ENCODE peak calls at places on chromosomes 2 and 18, in eight cellular contexts. I is dorsolateral prefrontal cortex, H is pancreas, Y is psoas muscle, W is HFFc6, A is GM10248, Q is MCF 10A, G is Caco-2. L is an unnamed sample.

GRCh38 chr2:104658149-104658839 is 195.6 kb upstream of the POU3F3 start:
- DNase-seq in Y (peak), W (no peak), G (no peak), A (no peak), I (peak), Q (peak), H (no peak), L (no peak)

GRCh38 chr2:45288532-45288931 is 279.3 kb upstream of the SIX2 start:
- DNase-seq in Q (no peak), A (no peak), H (no peak), W (no peak), Y (no peak), G (no peak), I (no peak), L (no peak)

GRCh38 chr18:62959481-62959880 is 244.1 kb downstream of the PHLPP1 start:
- DNase-seq in I (no peak), G (no peak), Y (no peak), Q (no peak), H (no peak), W (no peak), A (no peak), L (no peak)

GRCh38 chr18:39611381-39612090 is 2045.9 kb upstream of the CELF4 start:
- DNase-seq in A (no peak), W (no peak), G (no peak), Y (no peak), H (no peak), I (no peak), Q (no peak), L (no peak)

GRCh38 chr18:27894746-27895145 is 282.2 kb downstream of the CDH2 start:
- DNase-seq in W (no peak), Q (no peak), G (no peak), I (no peak), H (no peak), Y (no peak), A (no peak), L (no peak)

GRCh38 chr2:204901591-204901990 is 356.3 kb downstream of the PARD3B start:
- DNase-seq in H (no peak), I (no peak), Y (no peak), W (no peak), G (no peak), A (no peak), Q (no peak), L (no peak)

GRCh38 chr2:121529439-121530209 is 1.1 kb upstream of the RNU4ATAC start:
- DNase-seq in H (peak), G (peak), A (peak), Y (no peak), I (peak), Q (peak), W (no peak), L (peak)

GRCh38 chr2:47904903-47905453 is 1.3 kb downstream of the FBXO11 start:
- DNase-seq in I (no peak), A (peak), W (no peak), H (peak), Q (peak), G (peak), Y (peak), L (peak)

GRCh38 chr2:237734905-237735623 is 63.5 kb upstream of the RBM44 start:
- DNase-seq in G (no peak), Q (no peak), H (no peak), A (no peak), I (no peak), W (no peak), Y (no peak), L (no peak)

GRCh38 chr18:28112056-28112470 is 64.9 kb downstream of the CDH2 start:
- DNase-seq in H (no peak), Y (no peak), A (no peak), I (no peak), W (peak), Q (no peak), G (no peak), L (no peak)

GRCh38 chr2:165871025-165871424 is 77.0 kb upstream of the GALNT3 start:
- DNase-seq in Q (no peak), H (no peak), G (no peak), A (no peak), W (no peak), Y (no peak), I (no peak), L (no peak)

GRCh38 chr2:179985163-179985820 is 21.8 kb downstream of the CWC22 start:
- DNase-seq in H (no peak), G (no peak), Y (no peak), W (no peak), A (no peak), I (no peak), Q (no peak), L (peak)

GRCh38 chr2:9703085-9703641 is 72.4 kb upstream of the YWHAQ start:
- DNase-seq in Y (peak), Q (peak), G (no peak), H (no peak), I (peak), A (no peak), W (peak), L (no peak)

GRCh38 chr2:154324601-154325000 is 373.9 kb upstream of the KCNJ3 start:
- DNase-seq in H (no peak), A (no peak), Q (no peak), Y (no peak), I (no peak), G (no peak), W (no peak), L (no peak)

GRCh38 chr18:42163316-42163715 is 208.3 kb downstream of the PIK3C3 start:
- DNase-seq in H (no peak), Q (no peak), Y (no peak), A (no peak), G (no peak), I (no peak), W (no peak), L (no peak)

GRCh38 chr2:63712748-63713147 is 124.0 kb downstream of the MDH1 start:
- DNase-seq in A (no peak), G (no peak), I (no peak), Y (peak), Q (no peak), W (peak), H (no peak), L (no peak)

GRCh38 chr2:207107551-207107950 is 58.2 kb downstream of the KLF7 start:
- DNase-seq in Q (no peak), W (no peak), A (no peak), Y (no peak), G (no peak), I (no peak), H (no peak), L (no peak)

GRCh38 chr18:43192408-43192807 is 76.9 kb upstream of the RIT2 start:
- DNase-seq in G (no peak), Y (no peak), H (no peak), Q (no peak), I (no peak), W (no peak), A (peak), L (peak)

GRCh38 chr2:179849719-179850118 is 11.7 kb downstream of the ZNF385B start:
- DNase-seq in G (no peak), Q (no peak), W (no peak), H (no peak), Y (no peak), A (no peak), I (no peak), L (peak)

GRCh38 chr2:170162261-170162612 is 15.7 kb upstream of the MYO3B start:
- DNase-seq in Y (no peak), G (no peak), Q (peak), H (no peak), A (no peak), W (peak), I (no peak), L (no peak)

GRCh38 chr2:102235491-102235890 is 48.7 kb downstream of the IL1RL2 start:
- DNase-seq in Q (peak), W (no peak), I (no peak), H (no peak), G (peak), A (no peak), Y (no peak), L (no peak)

GRCh38 chr2:236565879-236566402 is 3.7 kb upstream of the ACKR3 start:
- DNase-seq in Q (no peak), Y (no peak), W (no peak), H (no peak), A (no peak), I (no peak), G (no peak), L (no peak)

GRCh38 chr18:9017900-9018217 is 84.6 kb upstream of the NDUFV2 start:
- DNase-seq in G (no peak), W (peak), H (no peak), Y (no peak), A (peak), I (no peak), Q (no peak), L (no peak)

GRCh38 chr2:45729753-45730512 is 78.5 kb downstream of the PRKCE start:
- DNase-seq in W (no peak), I (no peak), Q (peak), Y (no peak), A (peak), G (no peak), H (no peak), L (no peak)

GRCh38 chr18:80246656-80247402 is 485 bp downstream of the PARD6G start:
- DNase-seq in G (no peak), W (no peak), Q (peak), A (no peak), Y (peak), H (peak), I (no peak), L (no peak)

DNA sequence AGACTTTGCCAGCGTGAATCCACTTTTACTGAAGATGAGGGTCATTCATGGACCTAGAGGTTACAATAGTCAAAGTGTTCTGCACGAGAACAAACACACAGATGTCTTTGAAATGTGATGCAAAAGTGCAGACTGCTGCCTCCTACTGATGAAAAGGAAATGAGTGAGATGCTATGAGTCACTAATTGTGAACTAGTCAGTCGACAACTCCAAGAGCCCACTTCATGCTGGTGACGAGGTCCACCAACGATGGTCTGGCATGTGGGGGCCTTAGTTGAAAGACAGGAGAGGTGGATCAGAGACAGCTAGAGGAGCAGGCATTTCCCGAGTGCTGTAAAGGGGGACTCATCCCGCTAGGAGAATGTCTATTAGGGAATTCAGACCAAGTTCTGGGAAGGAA is 17.1 kb upstream of the ZNF236 start:
- DNase-seq in H (no peak), Y (no peak), W (peak), I (no peak), Q (peak), G (no peak), A (no peak), L (no peak)
- TF ChIP-seq CTCF in H (no peak), Y (no peak), W (peak), I (peak), Q (no peak), G (no peak), A (peak), L (no peak)

GRCh38 chr2:176269319-176270099 is at the start of gene MTX2:
- DNase-seq in A (peak), G (peak), Q (peak), W (peak), I (peak), H (peak), Y (peak), L (peak)
- TF ChIP-seq CTCF in A (no peak), G (no peak), Q (peak), W (peak), I (peak), H (no peak), Y (peak), L (peak)

DNA sequence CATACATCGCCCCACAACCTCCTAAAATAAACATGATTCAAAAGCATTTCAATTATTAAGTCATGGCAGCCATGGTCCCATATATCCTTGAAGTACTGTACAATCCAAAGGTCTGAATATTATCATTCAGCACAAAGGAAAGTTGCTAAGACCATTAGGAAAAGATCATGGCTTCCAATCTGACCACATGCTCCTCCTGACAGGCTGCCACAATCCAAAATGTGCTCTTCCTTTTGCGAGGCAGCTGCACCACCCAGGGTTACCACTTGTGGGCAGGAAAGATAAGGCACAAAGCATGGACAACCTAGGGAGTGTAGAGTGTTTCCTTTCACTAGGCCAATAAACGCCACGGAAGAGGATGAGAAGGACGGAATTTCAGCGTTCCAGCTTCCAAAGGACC is 5.4 kb downstream of the BOLA3 start:
- DNase-seq in H (no peak), Q (peak), A (no peak), G (no peak), I (no peak), W (no peak), Y (no peak), L (no peak)
- TF ChIP-seq CTCF in H (no peak), Q (no peak), A (no peak), G (peak), I (no peak), W (peak), Y (no peak), L (peak)

GRCh38 chr18:25563816-25564370 is 211.9 kb upstream of the ZNF521 start:
- DNase-seq in Y (no peak), Q (no peak), G (no peak), H (no peak), W (no peak), A (no peak), I (no peak), L (no peak)
- TF ChIP-seq CTCF in Y (no peak), Q (no peak), G (no peak), H (no peak), W (no peak), A (no peak), I (no peak), L (no peak)

DNA sequence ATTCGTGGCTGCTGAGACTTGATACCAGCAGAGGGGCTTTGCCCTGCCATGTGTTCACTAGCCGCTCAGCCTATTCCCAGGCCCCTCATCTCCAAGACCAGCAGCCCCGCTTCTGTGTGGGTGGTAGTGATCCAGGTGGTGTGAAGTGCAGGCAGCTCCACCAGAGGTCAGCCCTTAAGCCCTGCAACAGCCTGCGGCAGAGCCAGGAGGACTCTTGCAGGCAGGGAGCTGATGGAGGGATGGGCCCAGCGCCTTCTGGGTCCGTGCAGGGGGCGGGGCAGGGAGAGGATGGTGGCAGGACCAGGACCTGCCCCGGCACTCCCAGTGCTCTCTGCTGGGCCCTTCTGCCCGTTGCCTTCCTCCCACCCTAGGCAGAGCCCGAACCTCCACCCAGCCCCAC is 162.0 kb downstream of the SH3BP4 start:
- DNase-seq in I (no peak), W (no peak), Q (no peak), H (no peak), G (no peak), A (no peak), Y (no peak), L (no peak)
- TF ChIP-seq CTCF in I (no peak), W (no peak), Q (no peak), H (no peak), G (no peak), A (no peak), Y (no peak), L (no peak)

DNA sequence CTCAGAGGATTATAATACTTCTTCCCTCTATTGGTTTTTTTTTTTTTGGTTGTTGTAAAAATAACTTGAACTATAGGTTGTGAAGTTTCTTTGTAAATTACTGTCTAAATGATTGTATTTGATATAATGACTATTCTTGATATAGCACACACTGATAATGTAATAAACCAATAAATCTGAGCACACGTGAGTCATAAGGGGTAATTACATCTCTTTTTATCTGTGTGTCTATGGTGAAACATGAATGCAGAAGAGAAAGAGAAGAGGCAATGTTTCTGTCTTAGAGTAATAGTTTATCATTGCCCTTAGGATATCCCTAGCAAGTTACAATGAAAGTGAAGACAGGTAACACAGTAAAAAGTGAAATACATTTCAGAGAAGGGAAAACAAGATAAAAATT is 64.1 kb upstream of the RAPGEF4 start:
- DNase-seq in H (no peak), Q (no peak), Y (no peak), W (no peak), G (no peak), A (no peak), I (no peak), L (no peak)
- TF ChIP-seq CTCF in H (no peak), Q (no peak), Y (no peak), W (no peak), G (no peak), A (no peak), I (no peak), L (no peak)

GRCh38 chr2:241482126-241482525 is 26.3 kb downstream of the STK25 start:
- DNase-seq in Y (no peak), I (no peak), Q (no peak), G (no peak), H (no peak), W (no peak), A (no peak), L (no peak)

GRCh38 chr2:241481687-241482086 is 26.7 kb downstream of the STK25 start:
- DNase-seq in G (no peak), H (no peak), W (no peak), A (no peak), I (no peak), Q (no peak), Y (no peak), L (no peak)

GRCh38 chr2:241483305-241483704 is 25.1 kb downstream of the STK25 start:
- DNase-seq in G (no peak), A (no peak), Y (no peak), H (no peak), W (no peak), I (no peak), Q (no peak), L (no peak)

GRCh38 chr2:241482556-241482955 is 25.8 kb downstream of the STK25 start:
- DNase-seq in Q (no peak), A (no peak), H (no peak), W (no peak), G (no peak), I (no peak), Y (no peak), L (no peak)

DNA sequence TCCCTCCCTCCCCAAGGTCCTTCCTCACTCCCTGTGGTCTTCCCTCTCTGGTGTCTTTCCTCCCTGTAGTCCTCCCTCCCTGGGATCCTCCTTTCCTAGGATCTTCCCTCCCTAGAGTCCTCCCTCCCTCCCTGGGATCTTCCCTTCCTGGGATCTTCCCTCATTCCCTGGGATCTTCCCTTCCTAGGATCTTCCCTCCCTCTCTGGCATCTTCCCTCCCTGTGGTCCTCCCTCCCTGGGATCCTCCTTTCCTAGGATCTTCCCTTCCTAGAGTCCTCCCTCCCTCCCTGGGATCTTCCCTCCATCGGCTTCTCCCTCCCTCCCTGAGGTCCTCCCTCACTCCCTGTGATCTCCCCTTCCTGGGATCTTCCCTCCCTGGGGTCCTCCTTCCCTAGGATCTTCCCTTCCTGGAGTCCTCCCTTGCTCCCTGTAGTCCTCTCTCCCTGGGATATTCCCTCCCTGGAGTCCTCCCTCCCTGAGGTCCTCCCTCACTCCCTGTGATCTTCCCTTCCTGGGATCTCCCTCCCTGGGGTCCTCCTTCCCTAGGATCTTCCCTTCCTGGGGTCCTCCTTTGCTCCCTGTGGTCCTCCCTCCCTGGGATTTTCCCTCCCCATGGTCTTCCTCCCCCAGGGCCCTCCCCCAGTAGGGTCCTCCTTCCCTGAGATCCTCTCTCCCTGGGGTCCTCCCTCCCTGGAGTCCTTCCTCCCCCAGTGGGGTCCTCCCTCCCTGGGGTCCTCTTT is 23.0 kb downstream of the STK25 start:
- DNase-seq in I (no peak), Y (no peak), W (no peak), Q (no peak), A (no peak), H (no peak), G (no peak), L (no peak)
- TF ChIP-seq CTCF in I (no peak), Y (no peak), W (no peak), Q (no peak), A (no peak), H (no peak), G (no peak), L (no peak)

GRCh38 chr2:226132632-226133215 is 666.9 kb downstream of the IRS1 start:
- DNase-seq in W (no peak), H (no peak), Y (no peak), Q (no peak), I (no peak), A (no peak), G (no peak), L (peak)

GRCh38 chr2:226135861-226136548 is 663.6 kb downstream of the IRS1 start:
- DNase-seq in Y (no peak), H (no peak), I (no peak), G (no peak), W (no peak), A (no peak), Q (no peak), L (no peak)

GRCh38 chr2:226127682-226128081 is 671.9 kb downstream of the IRS1 start:
- DNase-seq in Q (no peak), G (no peak), A (no peak), W (no peak), H (no peak), I (no peak), Y (no peak), L (no peak)

GRCh38 chr2:226130192-226130591 is 669.4 kb downstream of the IRS1 start:
- DNase-seq in W (no peak), A (no peak), G (no peak), I (no peak), H (no peak), Y (no peak), Q (peak), L (peak)

GRCh38 chr2:226131299-226131784 is 668.3 kb downstream of the IRS1 start:
- DNase-seq in W (no peak), G (no peak), H (peak), I (no peak), Q (no peak), A (no peak), Y (peak), L (no peak)
- TF ChIP-seq CTCF in W (no peak), G (no peak), H (no peak), I (no peak), Q (no peak), A (no peak), Y (no peak), L (no peak)

GRCh38 chr18:5424903-5425302 is 118.9 kb downstream of the EPB41L3 start:
- DNase-seq in W (peak), G (no peak), I (no peak), A (no peak), Q (peak), H (no peak), Y (no peak), L (peak)
- TF ChIP-seq CTCF in W (peak), G (peak), I (peak), A (peak), Q (peak), H (no peak), Y (peak), L (peak)

L was measured in MM.1S.